ENCODE peak calls at places on chromosomes 16 and 17, in ten cellular contexts. M is fibroblast of lung; G is body of pancreas; R is heart left ventricle; P is AG04450; F is cardiac muscle cell; Q is thoracic aorta; N is upper lobe of right lung; D is effector memory CD4-positive, alpha-beta T cell; C is GM23248. L is an unnamed sample. For H3K27me3, the result is how much of the 10 kb centered on the place peaks cover.

GRCh38 chr17:46865100-46865499 is 13.7 kb downstream of the WNT9B start:
- DNase-seq in M (peak), G (no peak), R (no peak), P (peak), F (peak), Q (no peak), N (no peak), D (no peak), C (peak), L (no peak)

GRCh38 chr17:70053241-70054234 is 21.5 kb upstream of the KCNJ16 start:
- DNase-seq in M (no peak), G (no peak), R (no peak), P (no peak), F (peak), Q (no peak), N (no peak), D (no peak), C (peak), L (no peak)

GRCh38 chr17:32136856-32137255 is 5.4 kb upstream of the RHOT1 start:
- DNase-seq in M (no peak), G (no peak), R (no peak), P (no peak), F (peak), Q (no peak), N (no peak), D (no peak), C (no peak), L (no peak)

GRCh38 chr16:15897834-15898254 is 9.4 kb upstream of the CEP20 start:
- DNase-seq in M (peak), G (no peak), R (no peak), P (no peak), F (no peak), Q (no peak), N (no peak), D (no peak), C (peak), L (no peak)

GRCh38 chr17:58121925-58122324 is 26.3 kb upstream of the OR4D1 start:
- DNase-seq in M (peak), G (no peak), R (no peak), P (no peak), F (peak), Q (no peak), N (no peak), D (peak), C (peak), L (no peak)

GRCh38 chr16:75118943-75119539 is 2.5 kb upstream of the LDHD start:
- DNase-seq in M (no peak), G (no peak), R (no peak), P (no peak), F (no peak), Q (no peak), N (no peak), D (no peak), C (no peak), L (no peak)

GRCh38 chr16:3004781-3005284 is 7.9 kb upstream of the CLDN9 start:
- DNase-seq in M (no peak), G (peak), R (no peak), P (no peak), F (no peak), Q (no peak), N (peak), D (no peak), C (no peak), L (no peak)

GRCh38 chr16:24980077-24980793 is 34.9 kb downstream of the ARHGAP17 start:
- DNase-seq in M (peak), G (no peak), R (no peak), P (no peak), F (no peak), Q (no peak), N (no peak), D (no peak), C (peak), L (peak)

GRCh38 chr17:46994993-46995392 is 15.9 kb upstream of the RPRML start:
- DNase-seq in M (no peak), G (no peak), R (no peak), P (no peak), F (no peak), Q (no peak), N (no peak), D (no peak), C (no peak), L (no peak)

GRCh38 chr16:3856367-3857141 is 24.0 kb downstream of the CREBBP start:
- DNase-seq in M (no peak), G (no peak), R (no peak), P (no peak), F (no peak), Q (no peak), N (no peak), D (no peak), C (no peak), L (no peak)

GRCh38 chr16:82990155-82990554 is 363.4 kb downstream of the CDH13 start:
- DNase-seq in M (peak), G (no peak), R (no peak), P (peak), F (peak), Q (no peak), N (no peak), D (no peak), C (peak), L (no peak)

GRCh38 chr16:85649978-85650863 is 37.1 kb downstream of the GSE1 start:
- DNase-seq in M (no peak), G (no peak), R (peak), P (no peak), F (no peak), Q (no peak), N (no peak), D (no peak), C (no peak), L (no peak)

GRCh38 chr17:31431098-31431794 is 39.8 kb downstream of the RAB11FIP4 start:
- DNase-seq in M (no peak), G (no peak), R (no peak), P (no peak), F (no peak), Q (no peak), N (no peak), D (no peak), C (no peak), L (no peak)

GRCh38 chr17:690346-690745 is 24.3 kb downstream of the VPS53 start:
- DNase-seq in M (no peak), G (no peak), R (no peak), P (no peak), F (no peak), Q (no peak), N (no peak), D (no peak), C (no peak), L (no peak)

GRCh38 chr17:60600490-60601431 is 768 bp downstream of the PPM1D start:
- DNase-seq in M (peak), G (peak), R (peak), P (peak), F (peak), Q (peak), N (peak), D (peak), C (peak), L (peak)

GRCh38 chr16:85910854-85911247 is 11.9 kb downstream of the IRF8 start:
- DNase-seq in M (no peak), G (no peak), R (no peak), P (no peak), F (no peak), Q (no peak), N (no peak), D (no peak), C (no peak), L (no peak)

GRCh38 chr17:77140878-77141767 is at the start of gene SEC14L1:
- DNase-seq in M (peak), G (peak), R (peak), P (no peak), F (peak), Q (no peak), N (peak), D (no peak), C (peak), L (peak)

GRCh38 chr17:20784100-20784665 is 204.7 kb downstream of the CDRT15L2 start:
- DNase-seq in M (no peak), G (no peak), R (no peak), P (no peak), F (no peak), Q (no peak), N (no peak), D (no peak), C (no peak), L (no peak)

GRCh38 chr17:27321372-27321771 is 27.5 kb downstream of the WSB1 start:
- DNase-seq in M (no peak), G (no peak), R (no peak), P (no peak), F (no peak), Q (no peak), N (no peak), D (no peak), C (no peak), L (no peak)

GRCh38 chr17:75273968-75274708 is 3.1 kb upstream of the MIF4GD start:
- DNase-seq in M (peak), G (no peak), R (no peak), P (no peak), F (peak), Q (no peak), N (no peak), D (no peak), C (peak), L (no peak)

GRCh38 chr16:3074860-3075545 is 9.6 kb downstream of the IL32 start:
- DNase-seq in M (no peak), G (no peak), R (peak), P (no peak), F (no peak), Q (no peak), N (no peak), D (peak), C (no peak), L (no peak)

GRCh38 chr17:63881935-63882601 is at the start of gene GH2:
- DNase-seq in M (peak), G (peak), R (peak), P (no peak), F (peak), Q (no peak), N (no peak), D (peak), C (peak), L (no peak)

GRCh38 chr16:46737621-46738214 is 10.4 kb downstream of the MYLK3 start:
- DNase-seq in M (no peak), G (no peak), R (no peak), P (no peak), F (no peak), Q (no peak), N (peak), D (no peak), C (no peak), L (no peak)

GRCh38 chr16:68920349-68920748 is 77.0 kb downstream of the TANGO6 start:
- DNase-seq in M (no peak), G (no peak), R (no peak), P (no peak), F (no peak), Q (no peak), N (no peak), D (no peak), C (no peak), L (no peak)

GRCh38 chr17:18988546-18989173 is 15.9 kb downstream of the FAM83G start:
- DNase-seq in M (no peak), G (peak), R (no peak), P (no peak), F (no peak), Q (no peak), N (no peak), D (no peak), C (no peak), L (no peak)

GRCh38 chr17:68184141-68184571 is 63.7 kb upstream of the AMZ2 start:
- DNase-seq in M (peak), G (no peak), R (no peak), P (no peak), F (no peak), Q (no peak), N (no peak), D (no peak), C (no peak), L (no peak)

GRCh38 chr17:1942666-1943431 is 82.3 kb downstream of the RTN4RL1 start:
- DNase-seq in M (no peak), G (no peak), R (no peak), P (no peak), F (no peak), Q (no peak), N (no peak), D (no peak), C (no peak), L (no peak)

DNA sequence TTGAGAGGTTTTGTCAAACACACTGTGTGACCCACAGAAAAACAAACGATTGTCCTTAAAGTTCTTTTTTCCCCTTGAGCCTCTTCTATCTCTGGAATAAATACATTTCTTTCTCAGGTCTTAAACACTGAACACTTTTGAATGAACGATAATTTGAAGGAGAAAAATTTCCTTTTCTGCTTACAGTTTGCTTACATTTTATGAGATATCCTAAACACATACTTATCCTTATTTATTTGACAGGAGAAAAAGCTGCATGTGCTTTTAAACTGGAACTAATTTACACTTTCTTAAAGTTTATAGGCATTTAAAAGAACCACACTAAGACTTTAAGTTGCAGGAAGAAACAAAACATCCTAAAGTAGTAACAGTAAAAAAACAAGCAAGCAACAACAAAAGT is 4.8 kb upstream of the IGF2BP1 start:
- DNase-seq in M (no peak), G (no peak), R (no peak), P (no peak), F (no peak), Q (no peak), N (no peak), D (no peak), C (no peak), L (no peak)
- H3K27me3 ChIP-seq in M (under half), G (under half), R (half or more), P (half or more), F (under half), Q (under half), N (half or more), D (half or more), C (half or more), L (under half)

GRCh38 chr17:79168486-79169055 is 93.9 kb downstream of the ENGASE start:
- DNase-seq in M (no peak), G (no peak), R (no peak), P (no peak), F (no peak), Q (no peak), N (no peak), D (no peak), C (no peak), L (no peak)
- H3K27me3 ChIP-seq in M (under half), G (under half), R (under half), P (under half), F (under half), Q (under half), N (under half), D (under half), C (under half), L (half or more)

GRCh38 chr17:9878791-9879525 is 26.1 kb downstream of the RCVRN start:
- DNase-seq in M (peak), G (no peak), R (no peak), P (no peak), F (peak), Q (no peak), N (no peak), D (no peak), C (peak), L (no peak)
- H3K27me3 ChIP-seq in M (under half), G (under half), R (under half), P (under half), F (under half), Q (under half), N (under half), D (under half), C (under half), L (under half)

GRCh38 chr16:56647641-56648431 is 3.9 kb upstream of the MT1B start:
- DNase-seq in M (no peak), G (no peak), R (no peak), P (no peak), F (no peak), Q (no peak), N (no peak), D (no peak), C (no peak), L (no peak)
- H3K27me3 ChIP-seq in M (under half), G (under half), R (half or more), P (half or more), F (half or more), Q (under half), N (under half), D (under half), C (under half), L (half or more)

GRCh38 chr16:88965826-88966480 is 11.1 kb downstream of the CBFA2T3 start:
- DNase-seq in M (no peak), G (no peak), R (no peak), P (no peak), F (no peak), Q (no peak), N (no peak), D (no peak), C (no peak), L (peak)

GRCh38 chr16:88963583-88963982 is 13.4 kb downstream of the CBFA2T3 start:
- DNase-seq in M (no peak), G (no peak), R (no peak), P (no peak), F (no peak), Q (no peak), N (no peak), D (no peak), C (no peak), L (peak)

GRCh38 chr16:88962478-88963152 is 14.4 kb downstream of the CBFA2T3 start:
- DNase-seq in M (no peak), G (no peak), R (no peak), P (no peak), F (no peak), Q (no peak), N (no peak), D (no peak), C (no peak), L (no peak)

GRCh38 chr16:88965411-88965810 is 11.6 kb downstream of the CBFA2T3 start:
- DNase-seq in M (no peak), G (no peak), R (no peak), P (no peak), F (no peak), Q (no peak), N (no peak), D (no peak), C (no peak), L (no peak)

DNA sequence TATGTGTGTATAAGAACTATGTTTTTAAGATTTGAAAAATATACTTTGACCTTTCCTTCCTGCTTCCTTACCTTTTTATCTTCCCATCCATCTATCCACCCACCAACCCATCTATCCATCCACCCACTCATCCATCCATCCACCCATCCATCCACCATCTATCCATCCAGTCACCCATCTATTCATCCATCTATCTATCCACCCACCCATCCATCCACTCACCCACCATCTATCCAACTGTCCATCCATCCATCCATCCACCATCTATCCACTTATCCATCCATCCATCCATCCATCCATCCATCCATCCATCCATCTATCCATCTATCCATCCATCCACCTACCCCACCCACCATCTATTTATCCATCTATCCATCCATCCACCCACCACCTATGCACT is 12.4 kb downstream of the CBFA2T3 start:
- DNase-seq in M (no peak), G (no peak), R (no peak), P (no peak), F (no peak), Q (no peak), N (no peak), D (no peak), C (no peak), L (no peak)
- H3K27me3 ChIP-seq in M (under half), G (under half), R (under half), P (under half), F (under half), Q (under half), N (under half), D (under half), C (under half), L (under half)

L was measured in heart right ventricle.